ENCODE peak calls at places on chromosomes 16 and 17, in six cellular contexts. K is uterus, B is ascending aorta, Q is heart right ventricle, Y is tibial nerve, P is H9. V is an unnamed sample. For H3K27me3, the result is how much of the 10 kb centered on the place peaks cover.

GRCh38 chr17:49249292-49249794 is 18.8 kb upstream of the PHOSPHO1 start:
- DNase-seq in K (no peak), B (no peak), Q (peak), Y (no peak), P (no peak), V (peak)

GRCh38 chr16:65294154-65294553 is 172.3 kb upstream of the CDH11 start:
- DNase-seq in K (no peak), B (no peak), Q (no peak), Y (no peak), P (no peak), V (no peak)

GRCh38 chr16:15950869-15951268 is 1.5 kb downstream of the ABCC1 start:
- DNase-seq in K (no peak), B (no peak), Q (no peak), Y (no peak), P (no peak), V (no peak)

GRCh38 chr16:31477220-31478216 is 5.4 kb upstream of the SLC5A2 start:
- DNase-seq in K (no peak), B (no peak), Q (no peak), Y (no peak), P (peak), V (peak)

GRCh38 chr17:48134912-48135480 is 27.4 kb downstream of the SNX11 start:
- DNase-seq in K (no peak), B (no peak), Q (no peak), Y (no peak), P (peak), V (no peak)

GRCh38 chr17:20008242-20009051 is 712 bp upstream of the SPECC1 start:
- DNase-seq in K (peak), B (no peak), Q (peak), Y (no peak), P (peak), V (no peak)

GRCh38 chr17:79087428-79088143 is 13.0 kb downstream of the ENGASE start:
- DNase-seq in K (peak), B (no peak), Q (peak), Y (peak), P (peak), V (peak)

GRCh38 chr17:61574542-61575351 is 16.3 kb downstream of the NACA2 start:
- DNase-seq in K (no peak), B (no peak), Q (no peak), Y (no peak), P (peak), V (peak)

GRCh38 chr16:19704321-19705130 is 13.5 kb downstream of the KNOP1 start:
- DNase-seq in K (no peak), B (no peak), Q (no peak), Y (no peak), P (no peak), V (peak)

GRCh38 chr17:50779747-50780363 is 12.5 kb upstream of the ANKRD40CL start:
- DNase-seq in K (no peak), B (no peak), Q (no peak), Y (no peak), P (no peak), V (no peak)

GRCh38 chr16:46972429-46972970 is 974 bp downstream of the DNAJA2 start:
- DNase-seq in K (no peak), B (no peak), Q (no peak), Y (no peak), P (no peak), V (peak)

GRCh38 chr17:50125420-50125997 is 4.5 kb downstream of the SAMD14 start:
- DNase-seq in K (no peak), B (no peak), Q (no peak), Y (no peak), P (no peak), V (peak)

GRCh38 chr17:33968350-33969044 is 286.6 kb upstream of the CCL2 start:
- DNase-seq in K (no peak), B (no peak), Q (no peak), Y (no peak), P (peak), V (no peak)

GRCh38 chr17:75506134-75506533 is 9.2 kb downstream of the CASKIN2 start:
- DNase-seq in K (no peak), B (no peak), Q (no peak), Y (no peak), P (no peak), V (no peak)

GRCh38 chr17:59785091-59785799 is 77.8 kb downstream of the VMP1 start:
- DNase-seq in K (no peak), B (no peak), Q (no peak), Y (no peak), P (no peak), V (no peak)

GRCh38 chr16:9647981-9648701 is 534.1 kb downstream of the GRIN2A start:
- DNase-seq in K (no peak), B (no peak), Q (peak), Y (no peak), P (no peak), V (peak)

GRCh38 chr17:60901806-60902205 is 224.2 kb downstream of the BCAS3 start:
- DNase-seq in K (no peak), B (no peak), Q (no peak), Y (no peak), P (no peak), V (no peak)

GRCh38 chr16:28317040-28317880 is 24.9 kb downstream of the SBK1 start:
- DNase-seq in K (no peak), B (no peak), Q (peak), Y (no peak), P (peak), V (peak)

GRCh38 chr17:79715318-79716182 is 15.2 kb upstream of the ENPP7 start:
- DNase-seq in K (no peak), B (no peak), Q (no peak), Y (no peak), P (no peak), V (no peak)

GRCh38 chr16:86836503-86837125 is 258.3 kb downstream of the FOXL1 start:
- DNase-seq in K (no peak), B (no peak), Q (no peak), Y (no peak), P (no peak), V (no peak)

GRCh38 chr17:73189417-73190099 is 3.3 kb upstream of the COG1 start:
- DNase-seq in K (no peak), B (no peak), Q (no peak), Y (no peak), P (peak), V (peak)

GRCh38 chr17:64331946-64332493 is 58.6 kb downstream of the PECAM1 start:
- DNase-seq in K (peak), B (no peak), Q (peak), Y (no peak), P (no peak), V (peak)

GRCh38 chr16:75097941-75098897 is 18.4 kb downstream of the LDHD start:
- DNase-seq in K (no peak), B (no peak), Q (no peak), Y (no peak), P (no peak), V (no peak)

GRCh38 chr16:66427871-66428681 is 981 bp downstream of the BEAN1 start:
- DNase-seq in K (no peak), B (no peak), Q (no peak), Y (no peak), P (no peak), V (no peak)

GRCh38 chr17:68458260-68459029 is 1.1 kb upstream of the WIPI1 start:
- DNase-seq in K (no peak), B (no peak), Q (no peak), Y (no peak), P (no peak), V (no peak)

GRCh38 chr16:47043970-47044684 is 70.7 kb upstream of the DNAJA2 start:
- DNase-seq in K (no peak), B (no peak), Q (peak), Y (no peak), P (no peak), V (peak)

GRCh38 chr16:20884240-20884556 is 16.0 kb downstream of the DCUN1D3 start:
- DNase-seq in K (peak), B (no peak), Q (no peak), Y (no peak), P (no peak), V (no peak)

GRCh38 chr16:28477311-28477920 is 5.3 kb upstream of the NPIPB7 start:
- DNase-seq in K (no peak), B (no peak), Q (no peak), Y (no peak), P (no peak), V (no peak)

GRCh38 chr16:4263504-4264436 is 9.1 kb downstream of the TFAP4 start:
- DNase-seq in K (peak), B (no peak), Q (peak), Y (peak), P (peak), V (peak)

GRCh38 chr16:73017321-73017720 is 30.6 kb downstream of the ZFHX3 start:
- DNase-seq in K (no peak), B (no peak), Q (no peak), Y (no peak), P (no peak), V (no peak)

GRCh38 chr17:42672038-42672437 is 4.8 kb downstream of the PLEKHH3 start:
- DNase-seq in K (no peak), B (no peak), Q (no peak), Y (no peak), P (peak), V (no peak)

GRCh38 chr16:69499541-69500255 is 66.1 kb upstream of the NFAT5 start:
- DNase-seq in K (no peak), B (no peak), Q (no peak), Y (no peak), P (no peak), V (no peak)
- H3K27me3 ChIP-seq in K (under half), B (under half), Q (under half), Y (under half), P (under half), V (under half)

DNA sequence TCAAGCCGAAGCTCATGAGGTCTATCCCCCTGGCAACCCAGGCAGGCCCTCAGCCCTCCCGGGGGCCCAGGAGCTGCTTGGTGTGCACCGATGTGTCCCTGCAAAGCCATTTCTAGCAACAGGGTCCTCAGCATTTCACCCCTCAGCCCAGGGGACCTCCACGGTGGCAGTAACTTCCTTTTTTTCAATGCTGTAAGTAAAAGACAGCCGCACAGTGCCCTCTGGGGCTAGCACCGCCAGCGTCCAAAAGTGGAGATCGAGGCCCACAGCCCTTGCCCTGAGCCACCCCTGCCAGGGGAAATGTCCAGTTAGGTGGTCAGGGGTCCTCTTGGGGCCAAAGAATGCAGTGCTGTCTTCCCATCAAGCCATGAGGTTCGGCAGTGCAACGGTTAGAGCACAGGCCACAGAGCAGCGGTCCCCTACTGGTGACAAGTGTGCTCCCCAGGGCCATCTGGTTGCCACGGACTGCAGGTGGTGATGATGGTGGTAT is 79.9 kb downstream of the LITAF start:
- DNase-seq in K (no peak), B (no peak), Q (no peak), Y (no peak), P (no peak), V (no peak)
- TF ChIP-seq CTCF in K (no peak), B (no peak), Q (no peak), Y (no peak), P (no peak), V (no peak)

GRCh38 chr16:87855852-87856715 is 13.2 kb downstream of the SLC7A5 start:
- DNase-seq in K (no peak), B (no peak), Q (peak), Y (no peak), P (no peak), V (peak)
- H3K27ac ChIP-seq in K (no peak), B (peak), Q (no peak), Y (peak), P (no peak), V (no peak)

GRCh38 chr16:1032607-1033006 is 39.9 kb upstream of the SSTR5 start:
- DNase-seq in K (no peak), B (no peak), Q (no peak), Y (no peak), P (no peak), V (no peak)
- H3K27me3 ChIP-seq in K (under half), B (under half), Q (under half), Y (under half), P (under half), V (under half)

DNA sequence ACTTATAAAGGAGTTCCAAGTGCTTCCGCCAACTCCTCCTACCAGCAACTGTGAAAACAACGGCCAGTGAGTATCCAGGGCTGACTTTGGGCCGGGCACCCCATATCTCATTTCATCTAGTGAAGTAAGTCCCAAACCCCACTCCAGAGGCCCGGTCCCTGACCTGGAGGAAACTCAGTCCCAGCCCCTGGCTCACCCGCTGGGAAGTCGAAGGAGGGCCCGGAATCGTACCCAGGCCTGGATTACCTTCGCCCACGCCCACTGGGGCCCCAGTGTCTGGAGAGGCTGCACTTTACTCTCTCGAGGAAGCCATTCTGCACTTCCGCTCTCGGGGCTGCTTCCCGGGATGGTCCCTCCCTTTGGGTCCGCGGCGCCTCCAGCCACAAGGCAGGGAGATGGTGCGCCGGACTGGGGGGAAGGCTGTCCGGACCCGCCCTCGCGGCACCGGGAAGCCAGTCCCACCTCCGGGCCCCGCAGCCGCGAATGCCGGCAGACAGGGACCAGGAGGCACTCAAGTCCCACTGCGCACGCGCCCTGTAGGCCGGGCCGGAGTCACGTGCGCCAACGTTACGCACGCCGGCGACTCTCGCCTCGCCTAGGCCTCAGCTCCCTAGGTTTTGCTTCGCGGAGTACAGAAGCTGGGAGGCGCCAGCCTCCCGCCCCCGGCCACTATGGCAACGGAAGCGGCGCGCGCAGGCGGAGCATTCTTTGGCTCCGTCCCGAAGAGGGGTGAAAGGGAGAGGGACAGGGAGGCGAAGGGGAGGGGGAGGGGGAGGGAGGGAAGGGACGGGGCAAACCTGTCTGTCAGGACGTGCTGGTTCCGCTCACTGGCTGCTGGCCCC is at the start of gene CMTR2:
- DNase-seq in K (peak), B (peak), Q (peak), Y (peak), P (peak), V (peak)
- TF ChIP-seq CTCF in K (no peak), B (no peak), Q (no peak), Y (no peak), P (no peak), V (no peak)

GRCh38 chr17:4008496-4009163 is 44.4 kb upstream of the ATP2A3 start:
- DNase-seq in K (no peak), B (no peak), Q (no peak), Y (no peak), P (no peak), V (no peak)
- H3K27ac ChIP-seq in K (no peak), B (peak), Q (no peak), Y (no peak), P (no peak), V (peak)

GRCh38 chr17:38674013-38674748 is 576 bp downstream of the EPOP start:
- DNase-seq in K (no peak), B (no peak), Q (no peak), Y (no peak), P (no peak), V (peak)

GRCh38 chr17:38671939-38672720 is 2.6 kb downstream of the EPOP start:
- DNase-seq in K (no peak), B (no peak), Q (no peak), Y (no peak), P (peak), V (no peak)

GRCh38 chr17:38674749-38675615 is at the start of gene EPOP:
- DNase-seq in K (peak), B (peak), Q (peak), Y (peak), P (peak), V (peak)

GRCh38 chr17:38673714-38674012 is 1.1 kb downstream of the EPOP start:
- DNase-seq in K (no peak), B (no peak), Q (no peak), Y (no peak), P (no peak), V (peak)

GRCh38 chr17:38672788-38673713 is 1.7 kb downstream of the EPOP start:
- DNase-seq in K (no peak), B (no peak), Q (no peak), Y (no peak), P (no peak), V (no peak)
- H3K27me3 ChIP-seq in K (under half), B (under half), Q (under half), Y (half or more), P (half or more), V (half or more)

GRCh38 chr17:21275579-21276339 is 8.8 kb upstream of the MAP2K3 start:
- DNase-seq in K (peak), B (peak), Q (peak), Y (peak), P (peak), V (peak)
- TF ChIP-seq CTCF in K (no peak), B (no peak), Q (no peak), Y (no peak), P (peak), V (no peak)

V was measured in cardiac muscle cell.